ENCODE peak calls at places on chromosomes 13 and 19, in four cellular contexts. One of them, this sample, is unnamed.

GRCh38 chr19:11578342-11579142 is 1.1 kb upstream of the ACP5 start:
- DNase-seq in iris pigment epithelial cell: no peak
- DNase-seq in stimulated activated CD8-positive, alpha-beta memory T cell treated with anti-CD3 and anti-CD28 coated beads, Interleukin-15, amount 100 ng/mL, for 24 hours: no peak
- DNase-seq in lung: peak
- DNase-seq in this sample: no peak

GRCh38 chr19:39802958-39803357 is 24.3 kb downstream of the LEUTX start:
- DNase-seq in iris pigment epithelial cell: no peak
- DNase-seq in stimulated activated CD8-positive, alpha-beta memory T cell treated with anti-CD3 and anti-CD28 coated beads, Interleukin-15, amount 100 ng/mL, for 24 hours: no peak
- DNase-seq in lung: no peak
- DNase-seq in this sample: no peak

GRCh38 chr13:48783181-48783630 is 129.5 kb downstream of the CYSLTR2 start:
- DNase-seq in iris pigment epithelial cell: peak
- DNase-seq in stimulated activated CD8-positive, alpha-beta memory T cell treated with anti-CD3 and anti-CD28 coated beads, Interleukin-15, amount 100 ng/mL, for 24 hours: no peak
- DNase-seq in lung: peak
- DNase-seq in this sample: peak

GRCh38 chr19:50719566-50719965 is at the start of gene SHANK1:
- DNase-seq in iris pigment epithelial cell: no peak
- DNase-seq in stimulated activated CD8-positive, alpha-beta memory T cell treated with anti-CD3 and anti-CD28 coated beads, Interleukin-15, amount 100 ng/mL, for 24 hours: no peak
- DNase-seq in lung: no peak
- DNase-seq in this sample: no peak

GRCh38 chr13:65063753-65064152 is 2166.4 kb downstream of the PCDH9 start:
- DNase-seq in iris pigment epithelial cell: no peak
- DNase-seq in stimulated activated CD8-positive, alpha-beta memory T cell treated with anti-CD3 and anti-CD28 coated beads, Interleukin-15, amount 100 ng/mL, for 24 hours: no peak
- DNase-seq in lung: no peak
- DNase-seq in this sample: no peak

GRCh38 chr19:13493516-13494310 is 12.6 kb downstream of the CACNA1A start:
- DNase-seq in iris pigment epithelial cell: no peak
- DNase-seq in stimulated activated CD8-positive, alpha-beta memory T cell treated with anti-CD3 and anti-CD28 coated beads, Interleukin-15, amount 100 ng/mL, for 24 hours: no peak
- DNase-seq in lung: no peak
- DNase-seq in this sample: peak

GRCh38 chr19:44677019-44677809 is 5.9 kb downstream of the CEACAM19 start:
- DNase-seq in iris pigment epithelial cell: peak
- DNase-seq in stimulated activated CD8-positive, alpha-beta memory T cell treated with anti-CD3 and anti-CD28 coated beads, Interleukin-15, amount 100 ng/mL, for 24 hours: no peak
- DNase-seq in lung: no peak
- DNase-seq in this sample: peak

GRCh38 chr13:21798181-21798580 is 127.3 kb downstream of the FGF9 start:
- DNase-seq in iris pigment epithelial cell: no peak
- DNase-seq in stimulated activated CD8-positive, alpha-beta memory T cell treated with anti-CD3 and anti-CD28 coated beads, Interleukin-15, amount 100 ng/mL, for 24 hours: no peak
- DNase-seq in lung: no peak
- DNase-seq in this sample: no peak

GRCh38 chr13:30172593-30173300 is 134.6 kb downstream of the KATNAL1 start:
- DNase-seq in iris pigment epithelial cell: no peak
- DNase-seq in stimulated activated CD8-positive, alpha-beta memory T cell treated with anti-CD3 and anti-CD28 coated beads, Interleukin-15, amount 100 ng/mL, for 24 hours: no peak
- DNase-seq in lung: no peak
- DNase-seq in this sample: no peak

GRCh38 chr19:19539738-19540703 is 2.0 kb downstream of the CILP2 start:
- DNase-seq in iris pigment epithelial cell: peak
- DNase-seq in stimulated activated CD8-positive, alpha-beta memory T cell treated with anti-CD3 and anti-CD28 coated beads, Interleukin-15, amount 100 ng/mL, for 24 hours: peak
- DNase-seq in lung: peak
- DNase-seq in this sample: peak

GRCh38 chr19:46218160-46218559 is 11.4 kb upstream of the IGFL1 start:
- DNase-seq in iris pigment epithelial cell: peak
- DNase-seq in stimulated activated CD8-positive, alpha-beta memory T cell treated with anti-CD3 and anti-CD28 coated beads, Interleukin-15, amount 100 ng/mL, for 24 hours: no peak
- DNase-seq in lung: no peak
- DNase-seq in this sample: peak

GRCh38 chr13:34594507-34594906 is 347.6 kb upstream of the NBEA start:
- DNase-seq in iris pigment epithelial cell: no peak
- DNase-seq in stimulated activated CD8-positive, alpha-beta memory T cell treated with anti-CD3 and anti-CD28 coated beads, Interleukin-15, amount 100 ng/mL, for 24 hours: no peak
- DNase-seq in lung: no peak
- DNase-seq in this sample: no peak

This sample was measured in bronchial epithelial cell.